ENCODE peak calls at places on chromosomes 12 and 14, in five cellular contexts. N is T47D; Z is stimulated activated CD4-positive, alpha-beta T cell treated with anti-CD3 and anti-CD28 coated beads, TNF-alpha, amount 100 ng/mL, for 48 hours; T is glomerular endothelial cell; K is COLO829. R is an unnamed sample.

GRCh38 chr14:45051180-45051579 is 32.7 kb upstream of the PRPF39 start:
- DNase-seq in N (no peak), Z (no peak), T (no peak), K (no peak), R (no peak)

GRCh38 chr14:76867536-76868452 is 41.6 kb downstream of the LRRC74A start:
- DNase-seq in N (no peak), Z (no peak), T (no peak), K (no peak), R (no peak)

GRCh38 chr12:27260746-27261145 is 16.7 kb downstream of the STK38L start:
- DNase-seq in N (no peak), Z (no peak), T (no peak), K (no peak), R (no peak)

GRCh38 chr12:10618338-10618987 is 5.1 kb upstream of the MAGOHB start:
- DNase-seq in N (no peak), Z (no peak), T (no peak), K (peak; percentile 16), R (no peak)

GRCh38 chr12:65209655-65210043 is 40.3 kb downstream of the LEMD3 start:
- DNase-seq in N (no peak), Z (no peak), T (peak; percentile 52), K (no peak), R (no peak)

GRCh38 chr12:56758728-56759269 is 4.3 kb upstream of the HSD17B6 start:
- DNase-seq in N (no peak), Z (no peak), T (no peak), K (no peak), R (no peak)

GRCh38 chr12:102740157-102741032 is 176.6 kb downstream of the PAH start:
- DNase-seq in N (peak; percentile 67), Z (no peak), T (no peak), K (no peak), R (no peak)

GRCh38 chr12:117552971-117553370 is 191.5 kb upstream of the NOS1 start:
- DNase-seq in N (no peak), Z (no peak), T (no peak), K (no peak), R (no peak)

GRCh38 chr14:36222952-36223468 is 46.5 kb upstream of the PTCSC3 start:
- DNase-seq in N (no peak), Z (no peak), T (no peak), K (no peak), R (no peak)

GRCh38 chr12:88716240-88716639 is 136.0 kb upstream of the KITLG start:
- DNase-seq in N (no peak), Z (no peak), T (no peak), K (no peak), R (no peak)

GRCh38 chr12:5807090-5807414 is 138.0 kb downstream of the ANO2 start:
- DNase-seq in N (no peak), Z (no peak), T (no peak), K (no peak), R (no peak)

GRCh38 chr12:124500232-124501079 is 67.0 kb downstream of the NCOR2 start:
- DNase-seq in N (peak; percentile 60), Z (no peak), T (no peak), K (no peak), R (no peak)

GRCh38 chr12:30753761-30754382 is 879 bp downstream of the CAPRIN2 start:
- DNase-seq in N (peak; percentile 16), Z (no peak), T (no peak), K (no peak), R (no peak)

GRCh38 chr14:46325157-46325556 is 326.4 kb downstream of the RPL10L start:
- DNase-seq in N (peak; percentile 20), Z (no peak), T (no peak), K (no peak), R (no peak)

GRCh38 chr14:51738754-51739153 is 87.0 kb downstream of the FRMD6 start:
- DNase-seq in N (peak; percentile 28), Z (no peak), T (no peak), K (no peak), R (no peak)

GRCh38 chr14:36520601-36521525 is 831 bp upstream of the NKX2-1 start:
- DNase-seq in N (peak; percentile 55), Z (no peak), T (no peak), K (no peak), R (no peak)

GRCh38 chr14:64540208-64541202 is at the start of gene HSPA2:
- DNase-seq in N (peak; percentile 100), Z (peak; percentile 94), T (peak; percentile 77), K (no peak), R (peak; percentile 100)

GRCh38 chr14:77830692-77831091 is 30.8 kb downstream of the ADCK1 start:
- DNase-seq in N (no peak), Z (no peak), T (no peak), K (no peak), R (no peak)

GRCh38 chr12:130224613-130225012 is 62.3 kb downstream of the FZD10 start:
- DNase-seq in N (no peak), Z (no peak), T (no peak), K (no peak), R (no peak)

GRCh38 chr12:65306603-65307501 is 28.4 kb downstream of the MSRB3 start:
- DNase-seq in N (peak; percentile 68), Z (no peak), T (peak; percentile 52), K (peak; percentile 49), R (no peak)

GRCh38 chr12:60205500-60205899 is 609.7 kb downstream of the SLC16A7 start:
- DNase-seq in N (peak; percentile 61), Z (no peak), T (no peak), K (no peak), R (no peak)

GRCh38 chr14:61701946-61702345 is 6.6 kb downstream of the HIF1A start:
- DNase-seq in N (no peak), Z (no peak), T (no peak), K (no peak), R (no peak)

GRCh38 chr12:38906482-38907170 is 1.2 kb upstream of the CPNE8 start:
- DNase-seq in N (peak; percentile 86), Z (peak; percentile 49), T (no peak), K (peak; percentile 80), R (peak; percentile 19)

R was measured in ascending aorta.